ENCODE peak calls at places on chromosomes 12 and 14, in eight cellular contexts. M, S, N, G, C, V, T and K are unnamed samples. For H3K36me3, the result is how much of the 10 kb centered on the place peaks cover.

GRCh38 chr12:47085815-47086252 is 6.1 kb upstream of the AMIGO2 start:
- DNase-seq in M (no peak), S (no peak), N (peak), G (no peak), C (no peak), V (no peak), T (no peak), K (no peak)

GRCh38 chr12:6613776-6614512 is 6.8 kb upstream of the CHD4 start:
- DNase-seq in M (peak), S (peak), N (peak), G (peak), C (peak), V (peak), T (peak), K (peak)

GRCh38 chr14:104819361-104819771 is 18.5 kb downstream of the ZBTB42 start:
- DNase-seq in M (no peak), S (no peak), N (no peak), G (peak), C (no peak), V (no peak), T (peak), K (no peak)

GRCh38 chr12:45934956-45935355 is 55.4 kb downstream of the SCAF11 start:
- DNase-seq in M (no peak), S (no peak), N (no peak), G (no peak), C (no peak), V (no peak), T (no peak), K (no peak)

GRCh38 chr14:54252072-54252730 is 144.6 kb upstream of the CDKN3 start:
- DNase-seq in M (no peak), S (no peak), N (peak), G (no peak), C (peak), V (no peak), T (no peak), K (no peak)

GRCh38 chr12:80778005-80778541 is 61.4 kb downstream of the MYF5 start:
- DNase-seq in M (peak), S (peak), N (peak), G (no peak), C (peak), V (no peak), T (no peak), K (peak)

GRCh38 chr12:102756564-102756963 is 160.5 kb downstream of the PAH start:
- DNase-seq in M (peak), S (no peak), N (peak), G (no peak), C (no peak), V (no peak), T (no peak), K (peak)

GRCh38 chr12:124853781-124854636 is 9.7 kb downstream of the SCARB1 start:
- DNase-seq in M (no peak), S (peak), N (no peak), G (no peak), C (no peak), V (no peak), T (no peak), K (no peak)

DNA sequence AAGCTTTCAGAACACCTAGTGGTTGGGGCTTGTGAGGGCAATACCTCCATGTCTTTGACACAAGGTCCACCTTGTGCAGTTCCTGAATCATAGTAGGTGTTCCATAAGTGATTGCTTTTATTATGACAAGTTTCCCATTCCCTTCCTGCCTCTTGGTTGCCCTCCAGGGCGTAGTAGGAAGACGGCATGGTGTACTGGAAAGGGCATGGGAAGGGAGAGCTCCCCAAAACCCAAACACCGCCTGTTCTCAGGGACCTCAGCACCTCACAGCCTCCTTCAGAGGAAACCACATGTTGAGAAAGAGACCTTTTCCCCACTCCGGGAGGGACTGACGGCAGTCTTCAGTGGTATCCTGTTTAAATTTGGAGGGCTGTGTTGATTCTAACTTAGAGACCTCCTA is 21.1 kb downstream of the EVL start:
- DNase-seq in M (no peak), S (no peak), N (no peak), G (no peak), C (no peak), V (no peak), T (no peak), K (no peak)
- H3K36me3 ChIP-seq in M (under half), S (under half), N (under half), G (under half), C (under half), V (under half), T (half or more), K (under half)

GRCh38 chr14:77752799-77753516 is 8.0 kb downstream of the SNW1 start:
- DNase-seq in M (no peak), S (no peak), N (peak), G (no peak), C (no peak), V (no peak), T (no peak), K (no peak)
- H3K36me3 ChIP-seq in M (half or more), S (under half), N (under half), G (under half), C (under half), V (under half), T (under half), K (half or more)

GRCh38 chr14:90399541-90400444 is 3.0 kb downstream of the CALM1 start:
- DNase-seq in M (peak), S (peak), N (peak), G (peak), C (peak), V (peak), T (peak), K (peak)
- H3K36me3 ChIP-seq in M (under half), S (under half), N (under half), G (under half), C (under half), V (under half), T (under half), K (under half)

GRCh38 chr14:74786916-74787315 is 23.8 kb downstream of the YLPM1 start:
- DNase-seq in M (no peak), S (no peak), N (no peak), G (no peak), C (no peak), V (no peak), T (no peak), K (no peak)
- H3K36me3 ChIP-seq in M (half or more), S (under half), N (under half), G (under half), C (under half), V (under half), T (under half), K (under half)

GRCh38 chr14:24437020-24437735 is 5.4 kb downstream of the SDR39U1 start:
- DNase-seq in M (no peak), S (no peak), N (no peak), G (no peak), C (no peak), V (no peak), T (no peak), K (no peak)

GRCh38 chr14:24436355-24437019 is 6.1 kb downstream of the SDR39U1 start:
- DNase-seq in M (no peak), S (no peak), N (peak), G (no peak), C (no peak), V (no peak), T (no peak), K (no peak)

GRCh38 chr14:24435192-24435810 is 5.5 kb downstream of the KHNYN start:
- DNase-seq in M (no peak), S (no peak), N (no peak), G (no peak), C (no peak), V (no peak), T (no peak), K (no peak)

GRCh38 chr14:24434676-24435075 is 4.9 kb downstream of the KHNYN start:
- DNase-seq in M (no peak), S (no peak), N (no peak), G (no peak), C (no peak), V (no peak), T (no peak), K (no peak)

DNA sequence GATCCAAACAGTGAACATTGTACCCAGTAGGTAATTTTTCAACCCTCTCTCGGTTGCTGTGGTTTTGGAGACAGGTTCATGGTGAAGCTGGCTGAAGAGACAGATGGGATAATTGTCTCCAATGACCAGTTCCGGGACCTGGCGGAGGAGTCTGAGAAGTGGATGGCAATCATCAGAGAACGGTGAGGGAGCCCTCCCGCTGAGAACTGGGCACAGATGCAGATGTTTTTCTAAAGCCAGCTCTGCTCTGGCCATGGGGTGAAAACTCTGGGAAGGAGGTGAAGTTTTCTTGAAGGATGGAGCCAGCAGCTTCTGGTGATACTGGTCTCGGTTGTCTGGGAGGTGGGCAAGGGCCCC is 6.2 kb downstream of the KHNYN start:
- DNase-seq in M (no peak), S (no peak), N (no peak), G (no peak), C (no peak), V (no peak), T (no peak), K (no peak)
- H3K36me3 ChIP-seq in M (half or more), S (under half), N (under half), G (under half), C (under half), V (under half), T (half or more), K (half or more)

DNA sequence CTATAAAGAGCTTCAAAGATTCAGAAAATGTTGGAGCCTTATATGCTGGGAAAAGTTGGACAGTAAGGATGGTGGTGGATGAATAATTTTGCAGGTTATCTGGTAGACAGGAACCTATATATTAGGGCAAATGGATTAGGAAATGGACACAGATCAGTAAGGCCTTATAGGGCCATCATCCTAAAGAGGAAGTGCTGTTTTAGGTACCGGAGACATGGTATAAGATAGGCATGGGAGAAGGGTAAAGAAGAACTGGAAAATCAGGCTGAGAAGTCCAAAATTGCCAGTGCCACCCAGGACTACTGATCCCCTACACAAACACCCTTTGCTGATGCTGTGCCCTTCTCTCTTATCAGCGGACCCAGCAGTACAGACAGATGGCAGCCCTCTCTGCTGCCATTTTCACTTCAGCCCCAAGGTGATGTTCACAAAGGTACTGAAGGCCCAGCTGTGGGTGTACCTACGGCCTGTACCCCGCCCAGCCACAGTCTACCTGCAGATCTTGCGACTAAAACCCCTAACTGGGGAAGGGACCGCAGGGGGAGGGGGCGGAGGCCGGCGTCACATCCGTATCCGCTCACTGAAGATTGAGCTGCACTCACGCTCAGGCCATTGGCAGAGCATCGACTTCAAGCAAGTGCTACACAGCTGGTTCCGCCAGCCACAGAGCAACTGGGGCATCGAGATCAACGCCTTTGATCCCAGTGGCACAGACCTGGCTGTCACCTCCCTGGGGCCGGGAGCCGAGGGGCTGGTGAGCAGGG is 5.5 kb downstream of the GDF11 start:
- DNase-seq in M (no peak), S (no peak), N (no peak), G (no peak), C (no peak), V (no peak), T (no peak), K (no peak)
- H3K36me3 ChIP-seq in M (under half), S (under half), N (under half), G (under half), C (under half), V (under half), T (under half), K (under half)

DNA sequence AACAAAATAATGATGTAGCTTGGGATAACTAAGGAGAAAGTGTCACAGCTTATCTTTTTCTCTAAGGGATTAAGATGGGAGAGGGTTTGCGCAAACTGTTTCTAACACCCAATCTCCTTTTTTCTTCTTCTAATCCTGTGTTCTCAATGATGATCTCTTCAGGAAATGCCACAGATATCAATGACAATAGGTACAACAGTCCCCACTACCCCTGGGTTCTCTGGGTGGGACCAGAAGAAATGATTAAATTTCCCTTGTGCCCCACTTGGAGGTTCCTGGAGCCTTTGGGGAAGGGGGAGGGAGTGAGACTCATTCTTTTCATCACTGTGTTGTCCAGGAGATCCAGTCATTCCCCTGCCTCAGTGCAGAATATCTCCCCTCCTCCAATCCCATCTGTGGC is 8.6 kb upstream of the PIP4K2C start:
- DNase-seq in M (no peak), S (no peak), N (no peak), G (no peak), C (no peak), V (no peak), T (no peak), K (no peak)
- H3K36me3 ChIP-seq in M (under half), S (under half), N (under half), G (under half), C (under half), V (under half), T (under half), K (under half)

DNA sequence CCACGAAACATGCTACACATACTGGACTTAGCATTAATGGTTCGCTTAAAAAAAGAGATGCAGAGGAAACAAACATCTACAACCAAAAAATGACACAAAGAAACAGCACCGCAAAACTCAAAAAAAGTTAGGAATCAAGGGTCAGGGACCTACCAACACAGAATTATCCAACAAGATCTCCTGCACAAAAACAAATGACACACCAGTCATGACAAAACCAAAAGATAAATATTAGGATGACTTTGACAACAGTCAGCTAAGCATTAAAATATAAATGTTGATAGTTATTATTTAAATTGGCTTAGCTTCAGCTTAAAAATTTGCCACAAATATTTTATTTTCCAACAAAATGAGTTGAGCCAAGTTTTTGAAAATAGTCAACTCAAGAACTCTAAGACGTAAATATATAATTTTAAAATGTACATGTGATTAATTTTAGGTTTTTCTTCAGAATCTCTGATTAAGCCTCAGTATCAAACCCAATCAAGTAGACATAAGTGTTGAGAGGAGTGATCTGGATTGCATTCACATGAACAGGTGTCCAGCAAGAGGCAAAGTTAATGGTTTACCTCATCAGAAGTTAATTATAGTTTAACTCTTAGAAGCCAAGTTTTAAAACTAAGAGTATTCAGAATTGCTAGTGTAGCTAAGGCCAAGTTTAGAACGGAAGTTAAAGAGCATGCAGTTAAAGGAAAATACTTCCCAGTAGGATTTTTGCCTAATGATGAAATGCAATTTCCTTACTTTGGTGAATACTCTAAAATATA is 79.9 kb downstream of the HEATR5A start:
- DNase-seq in M (no peak), S (no peak), N (no peak), G (no peak), C (no peak), V (no peak), T (no peak), K (no peak)
- H3K36me3 ChIP-seq in M (half or more), S (under half), N (under half), G (under half), C (under half), V (under half), T (under half), K (under half)

GRCh38 chr14:103476065-103476464 is 46.6 kb downstream of the CKB start:
- DNase-seq in M (no peak), S (no peak), N (no peak), G (no peak), C (no peak), V (no peak), T (no peak), K (no peak)

GRCh38 chr14:103472939-103473338 is 49.7 kb downstream of the CKB start:
- DNase-seq in M (no peak), S (no peak), N (no peak), G (no peak), C (no peak), V (no peak), T (no peak), K (no peak)

GRCh38 chr14:103480595-103480994 is 42.0 kb downstream of the CKB start:
- DNase-seq in M (no peak), S (no peak), N (no peak), G (no peak), C (no peak), V (no peak), T (no peak), K (no peak)

GRCh38 chr14:103476631-103477030 is 46.0 kb downstream of the CKB start:
- DNase-seq in M (no peak), S (no peak), N (no peak), G (no peak), C (no peak), V (no peak), T (no peak), K (no peak)

DNA sequence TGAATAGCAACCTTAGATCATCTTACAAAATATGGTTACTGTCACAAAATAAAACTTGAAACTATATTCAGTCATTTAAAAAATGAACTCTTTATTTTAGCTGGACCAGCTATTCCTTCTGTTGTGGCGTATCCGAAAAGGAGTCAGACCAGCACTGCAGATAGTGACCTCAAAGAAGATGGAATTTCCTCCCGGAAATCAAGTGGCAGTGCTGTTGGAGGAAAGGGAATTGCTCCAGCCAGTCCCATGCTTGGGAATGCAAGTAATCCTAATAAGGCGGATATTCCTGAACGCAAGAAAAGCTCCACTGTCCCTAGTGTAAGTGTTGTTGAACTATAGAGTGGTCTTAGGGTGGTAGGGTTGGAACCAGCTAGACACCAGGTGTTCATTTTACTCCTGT is 47.7 kb downstream of the CKB start:
- DNase-seq in M (no peak), S (no peak), N (no peak), G (no peak), C (no peak), V (no peak), T (no peak), K (no peak)
- H3K36me3 ChIP-seq in M (half or more), S (under half), N (half or more), G (under half), C (under half), V (under half), T (half or more), K (half or more)